ENCODE peak calls at places on chromosomes 4 and X, in ten cellular contexts. One of them, this sample, is unnamed.

GRCh38 chrX:45771114-45771513 is 570.4 kb upstream of the DIPK2B start:
- DNase-seq in D341Med: no peak
- DNase-seq in activated B cell treated with CpG ODN at 0.5 μM for 24 hours: no peak
- DNase-seq in GM12878: no peak
- DNase-seq in ELR: peak
- DNase-seq in M059J: peak
- DNase-seq in AG08395: peak
- DNase-seq in HTR-8/SVneo: peak
- DNase-seq in left colon: peak
- DNase-seq in NCI-H1694 treated with DMSO at 0.1 percent for 48 hours: no peak
- DNase-seq in this sample: peak

GRCh38 chr4:46549125-46549524 is 159.2 kb upstream of the GABRA2 start:
- DNase-seq in D341Med: no peak
- DNase-seq in M059J: no peak
- DNase-seq in ELR: no peak
- DNase-seq in GM12878: no peak
- DNase-seq in left colon: no peak
- DNase-seq in NCI-H1694 treated with DMSO at 0.1 percent for 48 hours: no peak
- DNase-seq in activated B cell treated with CpG ODN at 0.5 μM for 24 hours: no peak
- DNase-seq in HTR-8/SVneo: no peak
- DNase-seq in AG08395: no peak
- DNase-seq in this sample: no peak

GRCh38 chr4:19961092-19961491 is 290.6 kb upstream of the SLIT2 start:
- DNase-seq in M059J: peak
- DNase-seq in HTR-8/SVneo: peak
- DNase-seq in left colon: no peak
- DNase-seq in NCI-H1694 treated with DMSO at 0.1 percent for 48 hours: no peak
- DNase-seq in activated B cell treated with CpG ODN at 0.5 μM for 24 hours: no peak
- DNase-seq in ELR: peak
- DNase-seq in GM12878: no peak
- DNase-seq in AG08395: peak
- DNase-seq in D341Med: no peak
- DNase-seq in this sample: peak

GRCh38 chr4:40587826-40588225 is 41.8 kb downstream of the RBM47 start:
- DNase-seq in AG08395: peak
- DNase-seq in NCI-H1694 treated with DMSO at 0.1 percent for 48 hours: no peak
- DNase-seq in ELR: peak
- DNase-seq in HTR-8/SVneo: no peak
- DNase-seq in M059J: peak
- DNase-seq in D341Med: no peak
- DNase-seq in left colon: no peak
- DNase-seq in GM12878: no peak
- DNase-seq in activated B cell treated with CpG ODN at 0.5 μM for 24 hours: no peak
- DNase-seq in this sample: peak

GRCh38 chr4:86816463-86817107 is 32.6 kb downstream of the SLC10A6 start:
- DNase-seq in GM12878: no peak
- DNase-seq in NCI-H1694 treated with DMSO at 0.1 percent for 48 hours: no peak
- DNase-seq in activated B cell treated with CpG ODN at 0.5 μM for 24 hours: no peak
- DNase-seq in ELR: no peak
- DNase-seq in HTR-8/SVneo: no peak
- DNase-seq in M059J: no peak
- DNase-seq in AG08395: peak
- DNase-seq in left colon: no peak
- DNase-seq in D341Med: no peak
- DNase-seq in this sample: no peak

GRCh38 chr4:76458829-76459228 is 23.8 kb downstream of the SHROOM3 start:
- DNase-seq in NCI-H1694 treated with DMSO at 0.1 percent for 48 hours: no peak
- DNase-seq in M059J: peak
- DNase-seq in left colon: no peak
- DNase-seq in D341Med: no peak
- DNase-seq in AG08395: no peak
- DNase-seq in ELR: no peak
- DNase-seq in GM12878: no peak
- DNase-seq in activated B cell treated with CpG ODN at 0.5 μM for 24 hours: no peak
- DNase-seq in HTR-8/SVneo: no peak
- DNase-seq in this sample: no peak

GRCh38 chr4:2253160-2254084 is 8.5 kb downstream of the MXD4 start:
- DNase-seq in left colon: peak
- DNase-seq in AG08395: no peak
- DNase-seq in NCI-H1694 treated with DMSO at 0.1 percent for 48 hours: no peak
- DNase-seq in D341Med: peak
- DNase-seq in HTR-8/SVneo: no peak
- DNase-seq in GM12878: no peak
- DNase-seq in M059J: no peak
- DNase-seq in ELR: no peak
- DNase-seq in activated B cell treated with CpG ODN at 0.5 μM for 24 hours: peak
- DNase-seq in this sample: no peak

GRCh38 chr4:60201052-60201673 is 999.0 kb upstream of the ADGRL3 start:
- DNase-seq in M059J: peak
- DNase-seq in NCI-H1694 treated with DMSO at 0.1 percent for 48 hours: peak
- DNase-seq in left colon: peak
- DNase-seq in GM12878: no peak
- DNase-seq in HTR-8/SVneo: peak
- DNase-seq in AG08395: peak
- DNase-seq in ELR: peak
- DNase-seq in D341Med: peak
- DNase-seq in activated B cell treated with CpG ODN at 0.5 μM for 24 hours: no peak
- DNase-seq in this sample: peak

GRCh38 chr4:534101-534575 is 35.1 kb downstream of the PIGG start:
- DNase-seq in NCI-H1694 treated with DMSO at 0.1 percent for 48 hours: no peak
- DNase-seq in M059J: no peak
- DNase-seq in left colon: no peak
- DNase-seq in HTR-8/SVneo: no peak
- DNase-seq in GM12878: no peak
- DNase-seq in AG08395: no peak
- DNase-seq in ELR: no peak
- DNase-seq in D341Med: no peak
- DNase-seq in activated B cell treated with CpG ODN at 0.5 μM for 24 hours: no peak
- DNase-seq in this sample: no peak

GRCh38 chrX:94041881-94042280 is 367.9 kb downstream of the FAM133A start:
- DNase-seq in NCI-H1694 treated with DMSO at 0.1 percent for 48 hours: no peak
- DNase-seq in D341Med: no peak
- DNase-seq in M059J: no peak
- DNase-seq in HTR-8/SVneo: no peak
- DNase-seq in left colon: no peak
- DNase-seq in GM12878: no peak
- DNase-seq in ELR: no peak
- DNase-seq in activated B cell treated with CpG ODN at 0.5 μM for 24 hours: no peak
- DNase-seq in AG08395: no peak
- DNase-seq in this sample: no peak

GRCh38 chrX:150162141-150162540 is 201.0 kb upstream of the MAMLD1 start:
- DNase-seq in left colon: no peak
- DNase-seq in AG08395: no peak
- DNase-seq in GM12878: no peak
- DNase-seq in M059J: peak
- DNase-seq in activated B cell treated with CpG ODN at 0.5 μM for 24 hours: no peak
- DNase-seq in D341Med: no peak
- DNase-seq in HTR-8/SVneo: no peak
- DNase-seq in ELR: peak
- DNase-seq in NCI-H1694 treated with DMSO at 0.1 percent for 48 hours: no peak
- DNase-seq in this sample: peak

GRCh38 chr4:176150283-176150682 is 45.1 kb downstream of the SPATA4 start:
- DNase-seq in left colon: no peak
- DNase-seq in D341Med: peak
- DNase-seq in NCI-H1694 treated with DMSO at 0.1 percent for 48 hours: peak
- DNase-seq in HTR-8/SVneo: peak
- DNase-seq in M059J: peak
- DNase-seq in ELR: peak
- DNase-seq in AG08395: peak
- DNase-seq in GM12878: no peak
- DNase-seq in activated B cell treated with CpG ODN at 0.5 μM for 24 hours: no peak
- DNase-seq in this sample: peak

GRCh38 chr4:61555789-61556188 is 355.7 kb downstream of the ADGRL3 start:
- DNase-seq in activated B cell treated with CpG ODN at 0.5 μM for 24 hours: no peak
- DNase-seq in left colon: no peak
- DNase-seq in AG08395: no peak
- DNase-seq in M059J: no peak
- DNase-seq in HTR-8/SVneo: no peak
- DNase-seq in ELR: peak
- DNase-seq in NCI-H1694 treated with DMSO at 0.1 percent for 48 hours: no peak
- DNase-seq in GM12878: no peak
- DNase-seq in D341Med: no peak
- DNase-seq in this sample: no peak

GRCh38 chrX:6732101-6732500 is 197.2 kb upstream of the VCX3A start:
- DNase-seq in NCI-H1694 treated with DMSO at 0.1 percent for 48 hours: no peak
- DNase-seq in M059J: no peak
- DNase-seq in ELR: no peak
- DNase-seq in AG08395: no peak
- DNase-seq in activated B cell treated with CpG ODN at 0.5 μM for 24 hours: no peak
- DNase-seq in D341Med: no peak
- DNase-seq in left colon: no peak
- DNase-seq in GM12878: peak
- DNase-seq in HTR-8/SVneo: no peak
- DNase-seq in this sample: no peak

GRCh38 chr4:141858437-141858836 is 222.1 kb downstream of the IL15 start:
- DNase-seq in AG08395: no peak
- DNase-seq in GM12878: no peak
- DNase-seq in left colon: no peak
- DNase-seq in NCI-H1694 treated with DMSO at 0.1 percent for 48 hours: no peak
- DNase-seq in activated B cell treated with CpG ODN at 0.5 μM for 24 hours: no peak
- DNase-seq in M059J: no peak
- DNase-seq in ELR: no peak
- DNase-seq in HTR-8/SVneo: no peak
- DNase-seq in D341Med: no peak
- DNase-seq in this sample: no peak

This sample was measured in HCEC 1CT.